ENCODE peak calls at places on chromosomes 6 and 20, in ten cellular contexts. S, E, U, I, V, L, O, M, W and R are unnamed samples.

GRCh38 chr6:100479180-100480035 is 14.7 kb upstream of the SIM1 start:
- DNase-seq in S (no peak), E (no peak), U (no peak), I (no peak), V (peak), L (no peak), O (no peak), M (no peak), W (no peak), R (no peak)

GRCh38 chr6:162922816-162923215 is 195.0 kb downstream of the PACRG start:
- DNase-seq in S (no peak), E (no peak), U (no peak), I (no peak), V (no peak), L (no peak), O (no peak), M (no peak), W (no peak), R (no peak)

GRCh38 chr6:34865107-34865506 is 22.7 kb downstream of the TAF11 start:
- DNase-seq in S (no peak), E (no peak), U (no peak), I (no peak), V (no peak), L (no peak), O (no peak), M (no peak), W (no peak), R (no peak)

GRCh38 chr6:74410630-74411029 is 714.6 kb downstream of the CD109 start:
- DNase-seq in S (no peak), E (no peak), U (no peak), I (no peak), V (no peak), L (no peak), O (no peak), M (no peak), W (no peak), R (no peak)

GRCh38 chr6:35058827-35059522 is 82.2 kb downstream of the TCP11 start:
- DNase-seq in S (no peak), E (no peak), U (no peak), I (peak), V (no peak), L (no peak), O (no peak), M (no peak), W (no peak), R (no peak)

GRCh38 chr6:156828280-156828703 is 51.1 kb downstream of the ARID1B start:
- DNase-seq in S (no peak), E (no peak), U (no peak), I (no peak), V (peak), L (no peak), O (no peak), M (peak), W (peak), R (no peak)

GRCh38 chr6:142566628-142567396 is 265.0 kb downstream of the ADGRG6 start:
- DNase-seq in S (no peak), E (peak), U (no peak), I (peak), V (peak), L (peak), O (no peak), M (peak), W (peak), R (no peak)

GRCh38 chr6:37820713-37821069 is 1.2 kb downstream of the ZFAND3 start:
- DNase-seq in S (no peak), E (no peak), U (no peak), I (no peak), V (no peak), L (no peak), O (no peak), M (no peak), W (no peak), R (no peak)

GRCh38 chr6:36455486-36456027 is 12.8 kb downstream of the KCTD20 start:
- DNase-seq in S (no peak), E (no peak), U (no peak), I (peak), V (no peak), L (no peak), O (no peak), M (no peak), W (peak), R (no peak)

GRCh38 chr20:32442630-32443029 is 84.5 kb downstream of the ASXL1 start:
- DNase-seq in S (peak), E (no peak), U (no peak), I (no peak), V (no peak), L (no peak), O (no peak), M (no peak), W (no peak), R (no peak)

GRCh38 chr6:2632943-2633584 is 117.7 kb downstream of the MYLK4 start:
- DNase-seq in S (no peak), E (no peak), U (no peak), I (no peak), V (peak), L (no peak), O (no peak), M (no peak), W (no peak), R (no peak)

GRCh38 chr6:2633763-2634150 is 117.0 kb downstream of the MYLK4 start:
- DNase-seq in S (no peak), E (no peak), U (no peak), I (no peak), V (no peak), L (no peak), O (no peak), M (no peak), W (no peak), R (no peak)

GRCh38 chr6:2630891-2631458 is 119.7 kb downstream of the MYLK4 start:
- DNase-seq in S (no peak), E (no peak), U (no peak), I (no peak), V (no peak), L (no peak), O (peak), M (no peak), W (peak), R (no peak)

GRCh38 chr6:2632368-2632767 is 118.4 kb downstream of the MYLK4 start:
- DNase-seq in S (no peak), E (peak), U (peak), I (no peak), V (no peak), L (no peak), O (peak), M (no peak), W (no peak), R (no peak)

GRCh38 chr6:2630362-2630761 is 120.4 kb downstream of the MYLK4 start:
- DNase-seq in S (no peak), E (peak), U (no peak), I (no peak), V (peak), L (peak), O (peak), M (no peak), W (peak), R (no peak)
- H3K27ac ChIP-seq in S (no peak), E (peak), U (no peak), I (no peak), V (peak), L (no peak), O (peak), M (no peak), W (peak), R (peak)

DNA sequence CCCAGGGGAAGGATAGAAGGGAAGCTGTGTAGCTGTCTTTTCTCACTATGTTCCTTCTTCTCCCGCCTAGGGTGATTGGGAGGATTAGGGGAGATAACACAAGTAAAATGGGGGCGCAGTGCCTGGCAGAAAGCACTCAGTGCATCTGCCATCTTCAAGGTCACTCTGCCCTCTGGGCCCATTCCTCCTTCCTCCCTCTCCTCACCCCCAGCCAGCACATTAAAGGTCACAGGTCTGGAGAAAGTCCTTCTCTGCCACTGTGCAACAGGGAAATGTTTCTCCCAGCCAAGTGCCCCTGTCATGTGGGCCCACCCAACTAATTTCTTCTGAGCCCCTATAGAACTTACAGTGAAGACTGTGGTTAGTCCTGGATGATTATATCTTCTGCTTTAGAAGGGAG is 45.8 kb downstream of the CLIC5 start:
- DNase-seq in S (no peak), E (no peak), U (no peak), I (no peak), V (no peak), L (no peak), O (no peak), M (no peak), W (no peak), R (no peak)
- H3K27ac ChIP-seq in S (no peak), E (no peak), U (peak), I (no peak), V (peak), L (no peak), O (no peak), M (no peak), W (no peak), R (no peak)

DNA sequence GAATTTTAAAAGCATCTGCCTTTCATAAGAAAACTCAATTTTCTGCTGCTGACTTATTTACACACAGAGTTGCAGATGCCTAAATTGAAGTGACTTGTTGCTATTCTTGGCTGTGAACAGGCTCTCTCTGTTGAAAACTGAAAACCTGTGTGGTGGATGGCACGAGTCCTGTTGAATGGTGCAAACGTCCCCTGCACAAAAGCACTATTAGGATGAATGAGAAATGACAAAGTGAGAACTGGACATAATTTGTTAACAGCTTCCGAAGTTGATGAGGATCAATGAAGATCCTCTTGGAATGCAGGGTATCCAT is 201.7 kb upstream of the PREP start:
- DNase-seq in S (no peak), E (no peak), U (no peak), I (no peak), V (no peak), L (no peak), O (no peak), M (no peak), W (no peak), R (no peak)
- H3K27ac ChIP-seq in S (peak), E (peak), U (peak), I (peak), V (no peak), L (no peak), O (no peak), M (no peak), W (no peak), R (peak)

GRCh38 chr6:138970856-138971425 is 17.1 kb downstream of the REPS1 start:
- DNase-seq in S (no peak), E (peak), U (no peak), I (no peak), V (peak), L (no peak), O (no peak), M (no peak), W (no peak), R (no peak)

GRCh38 chr6:138972226-138972665 is 15.8 kb downstream of the REPS1 start:
- DNase-seq in S (no peak), E (no peak), U (no peak), I (no peak), V (peak), L (no peak), O (no peak), M (no peak), W (no peak), R (no peak)

GRCh38 chr6:138966870-138967269 is 21.2 kb downstream of the REPS1 start:
- DNase-seq in S (no peak), E (no peak), U (no peak), I (no peak), V (no peak), L (no peak), O (no peak), M (no peak), W (no peak), R (no peak)

GRCh38 chr6:138971601-138972000 is 16.5 kb downstream of the REPS1 start:
- DNase-seq in S (no peak), E (no peak), U (no peak), I (no peak), V (peak), L (no peak), O (no peak), M (no peak), W (no peak), R (no peak)

GRCh38 chr6:138970159-138970558 is 17.9 kb downstream of the REPS1 start:
- DNase-seq in S (no peak), E (no peak), U (no peak), I (no peak), V (no peak), L (no peak), O (no peak), M (no peak), W (no peak), R (no peak)
- H3K27ac ChIP-seq in S (no peak), E (no peak), U (peak), I (no peak), V (no peak), L (no peak), O (no peak), M (no peak), W (peak), R (peak)

DNA sequence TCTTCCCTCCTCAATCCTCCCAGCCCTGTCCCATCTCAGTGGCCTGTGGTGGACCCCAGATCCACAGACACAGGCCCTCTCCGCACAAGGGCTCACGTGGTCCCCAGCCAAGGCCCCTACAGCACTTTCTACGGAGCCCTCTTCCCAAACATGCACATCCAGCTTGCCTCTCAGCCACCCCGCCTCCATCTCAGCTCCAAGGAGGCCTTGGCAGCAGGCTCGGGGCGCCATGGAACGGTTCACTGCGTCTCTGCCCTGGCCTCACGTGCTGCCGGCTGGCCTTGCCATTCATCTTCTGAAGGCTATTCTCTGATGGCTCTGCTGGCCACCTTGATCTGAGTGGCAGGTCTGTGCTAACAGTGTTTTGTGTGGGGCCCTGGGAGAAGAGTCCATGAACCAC is 33.0 kb downstream of the GNAS-AS1 start:
- DNase-seq in S (no peak), E (no peak), U (no peak), I (no peak), V (no peak), L (no peak), O (no peak), M (no peak), W (no peak), R (no peak)
- H3K27ac ChIP-seq in S (no peak), E (no peak), U (no peak), I (no peak), V (peak), L (no peak), O (no peak), M (no peak), W (no peak), R (no peak)

GRCh38 chr6:26006086-26006939 is 43.7 kb downstream of the TRIM38 start:
- DNase-seq in S (no peak), E (no peak), U (no peak), I (no peak), V (no peak), L (no peak), O (no peak), M (no peak), W (no peak), R (no peak)

GRCh38 chr6:26012061-26012460 is 49.5 kb downstream of the TRIM38 start:
- DNase-seq in S (no peak), E (no peak), U (no peak), I (no peak), V (no peak), L (no peak), O (no peak), M (no peak), W (no peak), R (no peak)

DNA sequence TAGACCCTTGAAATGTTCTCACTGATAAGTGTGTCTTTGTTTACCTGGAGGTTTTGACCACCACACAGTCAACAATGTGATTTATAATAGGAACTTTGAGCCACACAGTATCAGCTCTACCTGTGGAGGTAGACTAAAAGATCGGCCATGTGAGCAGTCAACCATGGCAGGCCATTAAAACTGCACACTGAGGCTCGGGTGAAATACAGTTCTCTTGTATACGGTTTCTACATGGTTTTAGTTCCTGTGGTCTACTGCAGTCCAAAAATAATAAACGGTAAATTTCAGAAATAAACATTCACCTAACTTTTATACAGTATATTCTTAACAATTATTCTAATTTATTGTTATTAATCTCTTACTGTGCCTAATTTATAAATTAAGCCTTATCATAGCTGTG is 47.2 kb downstream of the TRIM38 start:
- DNase-seq in S (no peak), E (no peak), U (no peak), I (no peak), V (no peak), L (no peak), O (no peak), M (no peak), W (no peak), R (no peak)
- H3K27ac ChIP-seq in S (no peak), E (no peak), U (no peak), I (no peak), V (no peak), L (no peak), O (no peak), M (no peak), W (no peak), R (no peak)

DNA sequence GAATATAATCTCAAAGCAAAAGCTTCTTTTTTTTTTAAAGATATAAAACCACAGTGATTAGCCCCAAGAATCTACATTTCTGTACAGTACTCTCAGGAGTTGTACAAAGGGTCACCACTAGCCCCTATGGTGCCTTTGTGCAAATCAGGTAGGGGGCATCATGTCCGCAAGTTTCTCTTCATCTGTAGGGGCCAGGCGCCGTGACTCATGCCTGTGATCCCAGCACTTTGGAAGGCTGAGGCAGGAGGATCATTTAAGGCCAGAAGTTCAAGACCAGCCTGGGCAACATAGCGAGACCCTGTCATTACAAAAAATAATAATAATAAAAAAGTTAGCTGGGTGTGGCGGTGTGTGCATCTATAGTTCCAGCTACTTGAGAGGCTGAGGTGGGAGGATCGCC is 63.9 kb downstream of the ZMYND8 start:
- DNase-seq in S (no peak), E (no peak), U (no peak), I (no peak), V (no peak), L (no peak), O (no peak), M (no peak), W (no peak), R (no peak)
- H3K27ac ChIP-seq in S (no peak), E (no peak), U (no peak), I (no peak), V (no peak), L (no peak), O (no peak), M (no peak), W (no peak), R (no peak)

GRCh38 chr6:30542915-30543314 is 13.4 kb downstream of the GNL1 start:
- DNase-seq in S (no peak), E (no peak), U (no peak), I (no peak), V (no peak), L (no peak), O (no peak), M (no peak), W (no peak), R (no peak)
- H3K27ac ChIP-seq in S (no peak), E (no peak), U (peak), I (peak), V (no peak), L (no peak), O (no peak), M (no peak), W (no peak), R (peak)

DNA sequence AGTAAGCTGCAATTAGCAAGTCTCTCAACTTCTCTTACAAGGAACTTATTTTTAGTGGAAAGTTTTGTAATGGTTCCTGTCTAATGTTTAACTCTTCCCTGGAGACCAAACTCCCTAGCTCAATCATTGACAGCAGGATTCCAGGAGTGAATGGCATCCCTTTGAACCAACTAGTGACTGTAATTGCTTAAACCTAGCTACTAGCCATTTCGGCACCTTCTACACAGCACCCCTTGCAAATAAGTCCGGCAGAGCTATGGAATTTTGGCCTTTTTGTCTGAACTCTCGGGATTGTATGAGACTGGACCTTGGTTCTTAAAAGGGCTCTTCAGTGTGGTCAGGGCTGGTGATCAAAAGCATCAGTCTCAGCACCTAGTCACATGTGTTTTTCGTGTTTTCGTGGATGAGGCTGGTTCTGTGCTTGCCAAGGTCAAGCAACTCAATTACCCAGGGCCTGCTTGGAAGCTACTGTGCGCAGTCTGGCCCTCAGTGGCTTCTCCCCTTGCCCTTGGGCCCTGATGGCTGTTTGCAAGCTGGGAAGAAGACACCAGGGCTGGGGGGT is 135.3 kb upstream of the NEDD9 start:
- DNase-seq in S (no peak), E (no peak), U (no peak), I (no peak), V (no peak), L (no peak), O (no peak), M (no peak), W (no peak), R (no peak)
- H3K27ac ChIP-seq in S (no peak), E (peak), U (peak), I (peak), V (peak), L (no peak), O (no peak), M (peak), W (no peak), R (peak)

GRCh38 chr6:136775548-136775947 is 16.7 kb downstream of the MAP3K5 start:
- DNase-seq in S (no peak), E (no peak), U (no peak), I (no peak), V (no peak), L (no peak), O (no peak), M (no peak), W (peak), R (no peak)

GRCh38 chr6:136772685-136773472 is 19.4 kb downstream of the MAP3K5 start:
- DNase-seq in S (no peak), E (no peak), U (no peak), I (no peak), V (no peak), L (peak), O (no peak), M (peak), W (peak), R (no peak)

GRCh38 chr6:136773473-136773796 is 18.8 kb downstream of the MAP3K5 start:
- DNase-seq in S (no peak), E (no peak), U (no peak), I (no peak), V (no peak), L (no peak), O (no peak), M (no peak), W (no peak), R (no peak)

GRCh38 chr6:136775081-136775480 is 17.2 kb downstream of the MAP3K5 start:
- DNase-seq in S (no peak), E (no peak), U (no peak), I (no peak), V (no peak), L (no peak), O (no peak), M (no peak), W (peak), R (no peak)

GRCh38 chr6:136774228-136775041 is 17.8 kb downstream of the MAP3K5 start:
- DNase-seq in S (no peak), E (no peak), U (no peak), I (no peak), V (no peak), L (no peak), O (no peak), M (no peak), W (peak), R (no peak)
- H3K27ac ChIP-seq in S (no peak), E (peak), U (peak), I (peak), V (no peak), L (no peak), O (no peak), M (peak), W (peak), R (peak)